ENCODE peak calls at places on chromosomes 12 and 14, in four cellular contexts. T is sigmoid colon, U is IMR-90, X is fibroblast of lung. L is an unnamed sample.

GRCh38 chr12:122202017-122202416 is 1.5 kb upstream of the B3GNT4 start:
- DNase-seq in T (no peak), U (no peak), X (no peak), L (no peak)

GRCh38 chr14:102930138-102930752 is 7.8 kb downstream of the AMN start:
- DNase-seq in T (no peak), U (no peak), X (no peak), L (no peak)

GRCh38 chr12:116483959-116484699 is 75.1 kb upstream of the MAP1LC3B2 start:
- DNase-seq in T (peak), U (no peak), X (no peak), L (no peak)

GRCh38 chr12:98399532-98399931 is 115.9 kb upstream of the TMPO start:
- DNase-seq in T (no peak), U (peak), X (peak), L (peak)

GRCh38 chr14:54791001-54791400 is 111.6 kb downstream of the GCH1 start:
- DNase-seq in T (no peak), U (no peak), X (no peak), L (no peak)

GRCh38 chr12:113247123-113248045 is 26.1 kb downstream of the TPCN1 start:
- DNase-seq in T (no peak), U (peak), X (peak), L (peak)

GRCh38 chr12:5430639-5431603 is 987 bp upstream of the NTF3 start:
- DNase-seq in T (no peak), U (peak), X (no peak), L (no peak)

GRCh38 chr14:53630336-53630735 is 326.3 kb downstream of the BMP4 start:
- DNase-seq in T (no peak), U (no peak), X (peak), L (no peak)

GRCh38 chr12:57242329-57242690 is 8.7 kb downstream of the STAC3 start:
- DNase-seq in T (peak), U (no peak), X (no peak), L (no peak)

GRCh38 chr12:57241556-57242310 is 9.3 kb downstream of the STAC3 start:
- DNase-seq in T (peak), U (no peak), X (no peak), L (no peak)

GRCh38 chr12:57244306-57244696 is 6.7 kb downstream of the STAC3 start:
- DNase-seq in T (peak), U (no peak), X (no peak), L (no peak)

GRCh38 chr12:57243521-57244305 is 7.3 kb downstream of the STAC3 start:
- DNase-seq in T (peak), U (peak), X (peak), L (peak)

GRCh38 chr12:57242691-57243454 is 8.1 kb downstream of the STAC3 start:
- DNase-seq in T (peak), U (peak), X (peak), L (peak)
- H3K27ac ChIP-seq in T (no peak), U (no peak), X (no peak), L (peak)

GRCh38 chr12:109523504-109523903 is 46.1 kb downstream of the UBE3B start:
- DNase-seq in T (no peak), U (no peak), X (no peak), L (no peak)

GRCh38 chr12:109518820-109519665 is 41.6 kb downstream of the UBE3B start:
- DNase-seq in T (peak), U (peak), X (peak), L (peak)

GRCh38 chr12:109517619-109518018 is 40.2 kb downstream of the UBE3B start:
- DNase-seq in T (no peak), U (no peak), X (no peak), L (no peak)

GRCh38 chr12:109523071-109523470 is 45.6 kb downstream of the UBE3B start:
- DNase-seq in T (no peak), U (no peak), X (no peak), L (no peak)

DNA sequence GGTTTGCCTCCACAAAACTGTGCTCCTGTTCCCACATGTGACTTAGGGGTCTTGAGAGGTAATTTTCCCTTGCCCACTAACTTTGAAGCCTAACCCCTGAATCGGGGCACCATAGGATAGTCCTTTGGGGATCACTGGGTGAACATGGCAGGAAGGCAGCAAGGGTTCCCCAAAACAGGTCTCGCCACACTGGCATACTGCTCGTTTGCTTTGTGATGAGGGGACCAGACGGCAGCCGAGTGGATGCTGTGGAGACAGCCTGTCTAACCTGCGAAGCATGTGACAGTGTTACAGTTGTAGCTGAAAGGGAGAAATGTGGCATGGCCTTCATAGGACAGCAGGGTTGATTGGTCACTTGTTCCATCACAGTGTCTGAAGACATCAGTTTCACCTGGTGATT is 42.4 kb downstream of the UBE3B start:
- DNase-seq in T (peak), U (no peak), X (no peak), L (no peak)
- H3K27ac ChIP-seq in T (no peak), U (peak), X (peak), L (no peak)

GRCh38 chr14:101761881-101762529 is 496 bp downstream of the PPP2R5C start:
- DNase-seq in T (peak), U (no peak), X (peak), L (peak)
- H3K27ac ChIP-seq in T (peak), U (peak), X (peak), L (peak)

DNA sequence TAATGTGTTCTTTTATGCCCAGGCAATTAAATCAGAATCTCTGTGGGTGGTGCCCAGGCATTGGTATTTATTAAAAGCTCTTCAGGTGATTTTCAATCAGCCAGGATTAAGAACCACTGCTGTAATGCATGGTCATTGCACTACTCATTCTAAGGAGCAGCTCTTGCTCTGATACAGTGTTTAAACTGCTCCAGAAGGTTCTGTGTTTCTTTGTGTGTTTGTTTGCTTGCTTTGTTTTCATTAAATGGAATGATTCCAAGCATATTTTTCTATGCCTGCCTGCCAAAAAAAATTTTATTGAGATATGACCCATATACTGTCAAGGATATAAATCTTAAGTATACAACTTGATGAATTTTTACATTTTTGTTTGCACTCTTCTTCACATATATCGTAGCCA is 54.0 kb downstream of the KCNK13 start:
- DNase-seq in T (no peak), U (no peak), X (no peak), L (no peak)
- H3K27ac ChIP-seq in T (no peak), U (no peak), X (no peak), L (no peak)

GRCh38 chr12:123258593-123258992 is 13.1 kb downstream of the CDK2AP1 start:
- DNase-seq in T (no peak), U (no peak), X (no peak), L (no peak)
- H3K27ac ChIP-seq in T (no peak), U (no peak), X (no peak), L (peak)

GRCh38 chr12:53223391-53224267 is 8.4 kb downstream of the RARG start:
- DNase-seq in T (peak), U (peak), X (peak), L (no peak)
- H3K27ac ChIP-seq in T (peak), U (peak), X (peak), L (peak)